ENCODE peak calls at places on chromosomes 7 and 10, in five cellular contexts. X is RWPE1; Q is testis; Y is CD4-positive, alpha-beta T cell; H is psoas muscle. Z is an unnamed sample.

GRCh38 chr10:132743925-132744490 is 41.9 kb downstream of the NKX6-2 start:
- DNase-seq in X (no peak), H (no peak), Y (no peak), Q (no peak), Z (no peak)

GRCh38 chr7:50978633-50979215 is 196.0 kb upstream of the GRB10 start:
- DNase-seq in Y (no peak), X (peak; percentile 20), H (no peak), Q (no peak), Z (no peak)

GRCh38 chr7:28872226-28872625 is 85.9 kb downstream of the TRIL start:
- DNase-seq in Q (no peak), Y (no peak), H (no peak), X (peak; percentile 29), Z (no peak)

GRCh38 chr7:78578701-78579100 is 780.1 kb downstream of the PHTF2 start:
- DNase-seq in Q (no peak), H (no peak), Y (no peak), X (no peak), Z (no peak)

GRCh38 chr7:112566392-112567324 is 85.9 kb downstream of the LSMEM1 start:
- DNase-seq in H (no peak), Y (no peak), Q (no peak), X (no peak), Z (no peak)

GRCh38 chr7:637826-638225 is 88.7 kb upstream of the DNAAF5 start:
- DNase-seq in Y (no peak), Q (no peak), X (no peak), H (no peak), Z (no peak)

GRCh38 chr10:117476716-117477115 is 65.8 kb upstream of the EMX2 start:
- DNase-seq in X (no peak), Y (no peak), Q (no peak), H (no peak), Z (no peak)

GRCh38 chr7:46775776-46776175 is 806.1 kb downstream of the TNS3 start:
- DNase-seq in Y (no peak), X (no peak), Q (no peak), H (no peak), Z (no peak)

GRCh38 chr10:103157246-103157645 is 35.8 kb downstream of the NT5C2 start:
- DNase-seq in Q (no peak), H (no peak), X (no peak), Y (no peak), Z (no peak)

GRCh38 chr10:60419249-60419648 is 29.6 kb upstream of the ANK3 start:
- DNase-seq in Q (no peak), H (no peak), Y (no peak), X (no peak), Z (no peak)
- H3K27ac ChIP-seq in Q (no peak overlapping the region), H (no peak overlapping the region), Y (no peak overlapping the region), X (no peak overlapping the region), Z (no peak overlapping the region)

GRCh38 chr10:14540611-14541010 is 209.9 kb upstream of the FRMD4A start:
- DNase-seq in H (no peak), X (no peak), Y (no peak), Q (no peak), Z (no peak)
- H3K27ac ChIP-seq in H (no peak overlapping the region), X (no peak overlapping the region), Y (no peak overlapping the region), Q (no peak overlapping the region), Z (no peak overlapping the region)

GRCh38 chr10:35341521-35341920 is 5.2 kb downstream of the CCNY start:
- DNase-seq in X (no peak), H (no peak), Y (no peak), Q (no peak), Z (no peak)
- H3K27ac ChIP-seq in X (no peak overlapping the region), H (no peak overlapping the region), Y (peak overlapping the region; percentile 5), Q (no peak overlapping the region), Z (no peak overlapping the region)

GRCh38 chr7:121182281-121182680 is 146.5 kb upstream of the WNT16 start:
- DNase-seq in H (no peak), Y (no peak), Q (no peak), X (no peak), Z (no peak)

GRCh38 chr7:121180436-121181063 is 148.2 kb upstream of the WNT16 start:
- DNase-seq in Y (no peak), H (no peak), Q (no peak), X (no peak), Z (no peak)

GRCh38 chr7:121181357-121181756 is 147.4 kb upstream of the WNT16 start:
- DNase-seq in X (no peak), Y (no peak), Q (no peak), H (no peak), Z (no peak)

GRCh38 chr7:121178452-121178851 is 150.3 kb upstream of the WNT16 start:
- DNase-seq in X (no peak), Q (no peak), Y (no peak), H (no peak), Z (no peak)

DNA sequence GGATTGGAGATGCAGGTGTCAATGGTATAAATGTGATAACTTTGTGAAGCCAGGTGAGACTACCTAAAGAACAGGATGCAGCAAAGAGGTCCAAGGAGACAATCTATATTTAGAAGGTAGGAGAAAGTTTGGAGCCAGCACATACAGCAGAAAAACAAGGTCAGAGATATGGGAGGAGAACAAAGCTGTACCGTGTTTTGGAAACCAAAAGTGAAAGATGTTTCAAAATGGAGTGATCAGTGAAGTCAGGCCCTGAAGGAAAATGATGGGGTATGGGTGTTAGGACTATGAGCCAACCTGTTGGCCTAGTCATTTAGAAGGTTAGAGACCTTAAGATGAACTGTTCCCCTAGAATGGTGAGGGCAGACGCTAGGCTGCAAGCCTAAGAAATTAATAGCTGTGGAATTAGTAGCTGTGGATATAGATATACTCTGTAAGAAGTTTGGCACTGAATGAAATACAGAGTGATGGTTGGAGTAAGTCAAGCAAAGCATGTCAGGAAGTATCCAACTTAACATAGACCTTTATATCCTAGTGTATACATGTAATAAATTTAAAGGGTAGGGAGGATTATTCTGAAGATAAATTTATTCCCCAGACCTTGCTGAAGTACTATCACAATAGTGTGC is 149.8 kb upstream of the WNT16 start:
- DNase-seq in Q (no peak), H (no peak), Y (no peak), X (no peak), Z (no peak)
- H3K27ac ChIP-seq in Q (no peak overlapping the region), H (no peak overlapping the region), Y (no peak overlapping the region), X (no peak overlapping the region), Z (no peak overlapping the region)

GRCh38 chr10:101358706-101359300 is 4.8 kb downstream of the BTRC start:
- DNase-seq in X (no peak), H (no peak), Q (no peak), Y (no peak), Z (no peak)
- H3K27ac ChIP-seq in X (no peak overlapping the region), H (peak overlapping the region; percentile 39), Q (no peak overlapping the region), Y (no peak overlapping the region), Z (no peak overlapping the region)

DNA sequence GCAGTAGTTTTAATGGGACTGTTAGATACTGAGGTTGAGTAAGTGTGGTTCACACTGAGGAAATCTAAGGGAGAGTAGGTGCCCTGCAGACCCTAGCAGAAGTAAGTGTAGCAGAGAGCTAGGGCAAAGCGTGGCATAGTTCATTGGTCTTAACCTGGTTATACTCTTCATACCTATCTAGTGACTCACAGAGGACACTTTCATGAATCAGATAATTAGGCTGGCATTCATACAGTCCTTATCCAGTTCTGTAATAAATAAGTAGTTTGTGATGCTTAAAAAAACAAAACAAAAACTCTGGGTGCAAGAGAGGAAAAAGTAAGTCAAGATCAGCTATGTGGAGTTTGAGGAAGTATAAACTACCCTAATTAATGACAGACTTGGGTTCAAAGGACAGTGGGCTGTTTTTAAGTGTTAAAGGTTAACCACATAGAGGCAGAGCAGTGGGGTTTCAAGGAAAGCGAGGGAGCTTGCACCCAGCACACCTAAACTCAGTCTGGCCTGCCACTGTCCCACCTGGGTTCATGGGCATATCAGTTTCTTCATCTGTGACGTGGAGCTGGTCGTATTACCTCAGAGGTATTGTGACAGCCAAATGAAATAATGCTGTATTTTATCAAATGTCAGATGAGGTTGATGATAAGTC is 27.1 kb downstream of the LMTK2 start:
- DNase-seq in Q (no peak), H (no peak), Y (no peak), X (peak; percentile 80), Z (no peak)
- H3K27ac ChIP-seq in Q (no peak overlapping the region), H (no peak overlapping the region), Y (no peak overlapping the region), X (no peak overlapping the region), Z (peak overlapping the region; percentile 22)

GRCh38 chr7:40303996-40304395 is 169.2 kb downstream of the SUGCT start:
- DNase-seq in Y (no peak), H (no peak), X (no peak), Q (no peak), Z (no peak)

GRCh38 chr7:40310213-40310612 is 175.4 kb downstream of the SUGCT start:
- DNase-seq in Y (no peak), Q (no peak), X (no peak), H (no peak), Z (no peak)

GRCh38 chr7:40305229-40305628 is 170.4 kb downstream of the SUGCT start:
- DNase-seq in X (no peak), Q (no peak), Y (no peak), H (no peak), Z (no peak)

GRCh38 chr7:40306596-40306995 is 171.8 kb downstream of the SUGCT start:
- DNase-seq in Q (no peak), H (no peak), X (peak; percentile 13), Y (no peak), Z (no peak)

DNA sequence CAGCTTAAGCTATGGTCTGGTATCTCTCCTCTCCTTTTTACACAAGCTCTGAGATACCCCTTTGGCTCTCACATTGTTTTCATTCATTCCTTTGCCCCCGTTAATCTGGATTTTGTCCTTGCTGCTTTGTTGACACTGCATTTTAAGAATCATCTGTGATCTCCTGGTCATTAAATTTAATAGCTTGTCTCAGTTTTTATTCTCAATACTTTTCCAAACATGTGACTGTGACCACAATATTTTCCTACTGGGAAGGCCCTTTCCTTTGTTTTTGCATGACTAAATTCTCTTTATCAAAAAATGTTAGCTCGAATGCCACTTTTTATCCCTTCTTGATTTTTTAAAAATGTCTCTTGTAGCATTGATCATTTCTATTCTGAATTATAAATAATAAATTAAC is 171.2 kb downstream of the SUGCT start:
- DNase-seq in X (no peak), Y (no peak), H (no peak), Q (no peak), Z (no peak)
- H3K27ac ChIP-seq in X (no peak overlapping the region), Y (no peak overlapping the region), H (no peak overlapping the region), Q (no peak overlapping the region), Z (no peak overlapping the region)

GRCh38 chr10:70510904-70511303 is 32.3 kb downstream of the PALD1 start:
- DNase-seq in H (no peak), Q (no peak), Y (no peak), X (no peak), Z (no peak)

GRCh38 chr10:70510453-70510852 is 31.9 kb downstream of the PALD1 start:
- DNase-seq in Y (no peak), Q (no peak), H (no peak), X (no peak), Z (no peak)

GRCh38 chr10:70509376-70509775 is 30.8 kb downstream of the PALD1 start:
- DNase-seq in H (no peak), Q (no peak), Y (no peak), X (no peak), Z (no peak)

GRCh38 chr10:70505908-70506307 is 27.3 kb downstream of the PALD1 start:
- DNase-seq in H (no peak), Y (no peak), X (no peak), Q (no peak), Z (no peak)

DNA sequence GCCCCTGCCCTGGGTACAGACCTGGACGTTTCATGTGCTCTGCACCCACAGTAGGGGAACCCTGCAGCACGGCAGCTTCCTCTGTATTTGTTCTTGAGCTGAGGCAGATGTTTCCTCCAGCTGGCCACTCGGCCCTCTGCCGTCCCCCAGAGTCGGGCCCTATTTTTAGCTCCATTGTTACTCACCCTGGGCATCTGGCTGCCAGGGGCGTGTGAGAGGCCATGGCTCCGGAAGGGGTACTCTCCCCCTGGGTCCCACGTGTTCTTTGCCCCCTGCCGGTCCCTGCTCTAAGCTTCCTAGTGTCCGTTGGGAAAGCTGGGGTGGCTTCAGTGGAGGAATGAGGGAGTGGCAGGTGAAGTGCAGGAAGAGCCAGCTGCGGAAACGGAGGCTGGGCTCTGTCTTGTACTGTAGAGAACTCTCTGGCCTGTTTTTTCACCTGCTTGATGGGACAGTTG is 30.4 kb downstream of the PALD1 start:
- DNase-seq in Y (no peak), X (no peak), H (peak; percentile 60), Q (no peak), Z (no peak)
- H3K27ac ChIP-seq in Y (no peak overlapping the region), X (no peak overlapping the region), H (peak overlapping the region; percentile 69), Q (no peak overlapping the region), Z (no peak overlapping the region)